ENCODE peak calls at places on chromosomes 7 and 10, in six cellular contexts. One of them, this sample, is unnamed.

GRCh38 chr7:5595545-5596045 is 172.0 kb upstream of the TNRC18 start:
- DNase-seq in substantia nigra: no peak
- DNase-seq in activated CD4-positive, alpha-beta T cell treated with anti-CD3 and anti-CD28 coated beads, Interleukin-2, amount 10 ng/mL, durations not matched to agents 7 days and 5 days: no peak
- DNase-seq in EL: peak; percentile 83
- DNase-seq in stimulated activated CD4-positive, alpha-beta T cell treated with anti-CD3 and anti-CD28 coated beads, Interleukin-4, amount 100 ng/mL, for 1 hour: no peak
- DNase-seq in 8988T: peak; percentile 73
- DNase-seq in this sample: no peak

GRCh38 chr7:234041-234711 is 41.8 kb downstream of the FAM20C start:
- DNase-seq in substantia nigra: no peak
- DNase-seq in EL: no peak
- DNase-seq in activated CD4-positive, alpha-beta T cell treated with anti-CD3 and anti-CD28 coated beads, Interleukin-2, amount 10 ng/mL, durations not matched to agents 7 days and 5 days: no peak
- DNase-seq in 8988T: no peak
- DNase-seq in stimulated activated CD4-positive, alpha-beta T cell treated with anti-CD3 and anti-CD28 coated beads, Interleukin-4, amount 100 ng/mL, for 1 hour: no peak
- DNase-seq in this sample: no peak

GRCh38 chr7:144822223-144822622 is 13.6 kb downstream of the TPK1 start:
- DNase-seq in EL: no peak
- DNase-seq in substantia nigra: no peak
- DNase-seq in activated CD4-positive, alpha-beta T cell treated with anti-CD3 and anti-CD28 coated beads, Interleukin-2, amount 10 ng/mL, durations not matched to agents 7 days and 5 days: no peak
- DNase-seq in stimulated activated CD4-positive, alpha-beta T cell treated with anti-CD3 and anti-CD28 coated beads, Interleukin-4, amount 100 ng/mL, for 1 hour: no peak
- DNase-seq in 8988T: no peak
- DNase-seq in this sample: no peak

GRCh38 chr7:129295015-129295423 is 70.2 kb downstream of the AHCYL2 start:
- DNase-seq in EL: peak; percentile 3
- DNase-seq in 8988T: no peak
- DNase-seq in stimulated activated CD4-positive, alpha-beta T cell treated with anti-CD3 and anti-CD28 coated beads, Interleukin-4, amount 100 ng/mL, for 1 hour: no peak
- DNase-seq in substantia nigra: no peak
- DNase-seq in activated CD4-positive, alpha-beta T cell treated with anti-CD3 and anti-CD28 coated beads, Interleukin-2, amount 10 ng/mL, durations not matched to agents 7 days and 5 days: no peak
- DNase-seq in this sample: no peak

GRCh38 chr10:68235591-68235990 is 3.7 kb upstream of the ATOH7 start:
- DNase-seq in stimulated activated CD4-positive, alpha-beta T cell treated with anti-CD3 and anti-CD28 coated beads, Interleukin-4, amount 100 ng/mL, for 1 hour: no peak
- DNase-seq in EL: no peak
- DNase-seq in activated CD4-positive, alpha-beta T cell treated with anti-CD3 and anti-CD28 coated beads, Interleukin-2, amount 10 ng/mL, durations not matched to agents 7 days and 5 days: no peak
- DNase-seq in substantia nigra: no peak
- DNase-seq in 8988T: no peak
- DNase-seq in this sample: no peak

GRCh38 chr7:130149575-130150139 is 55.5 kb downstream of the TMEM209 start:
- DNase-seq in stimulated activated CD4-positive, alpha-beta T cell treated with anti-CD3 and anti-CD28 coated beads, Interleukin-4, amount 100 ng/mL, for 1 hour: no peak
- DNase-seq in activated CD4-positive, alpha-beta T cell treated with anti-CD3 and anti-CD28 coated beads, Interleukin-2, amount 10 ng/mL, durations not matched to agents 7 days and 5 days: no peak
- DNase-seq in 8988T: no peak
- DNase-seq in EL: no peak
- DNase-seq in substantia nigra: no peak
- DNase-seq in this sample: no peak

GRCh38 chr10:22552888-22553378 is 161.4 kb downstream of the PIP4K2A start:
- DNase-seq in activated CD4-positive, alpha-beta T cell treated with anti-CD3 and anti-CD28 coated beads, Interleukin-2, amount 10 ng/mL, durations not matched to agents 7 days and 5 days: no peak
- DNase-seq in 8988T: no peak
- DNase-seq in EL: peak; percentile 33
- DNase-seq in stimulated activated CD4-positive, alpha-beta T cell treated with anti-CD3 and anti-CD28 coated beads, Interleukin-4, amount 100 ng/mL, for 1 hour: no peak
- DNase-seq in substantia nigra: no peak
- DNase-seq in this sample: no peak

GRCh38 chr7:51452694-51453093 is 136.1 kb upstream of the COBL start:
- DNase-seq in substantia nigra: no peak
- DNase-seq in stimulated activated CD4-positive, alpha-beta T cell treated with anti-CD3 and anti-CD28 coated beads, Interleukin-4, amount 100 ng/mL, for 1 hour: no peak
- DNase-seq in 8988T: no peak
- DNase-seq in activated CD4-positive, alpha-beta T cell treated with anti-CD3 and anti-CD28 coated beads, Interleukin-2, amount 10 ng/mL, durations not matched to agents 7 days and 5 days: no peak
- DNase-seq in EL: no peak
- DNase-seq in this sample: no peak

GRCh38 chr10:75195035-75195763 is 15.4 kb upstream of the VDAC2 start:
- DNase-seq in substantia nigra: no peak
- DNase-seq in stimulated activated CD4-positive, alpha-beta T cell treated with anti-CD3 and anti-CD28 coated beads, Interleukin-4, amount 100 ng/mL, for 1 hour: no peak
- DNase-seq in activated CD4-positive, alpha-beta T cell treated with anti-CD3 and anti-CD28 coated beads, Interleukin-2, amount 10 ng/mL, durations not matched to agents 7 days and 5 days: no peak
- DNase-seq in 8988T: no peak
- DNase-seq in EL: peak; percentile 59
- DNase-seq in this sample: no peak

GRCh38 chr10:23435378-23435777 is 3.5 kb upstream of the OTUD1 start:
- DNase-seq in 8988T: no peak
- DNase-seq in EL: no peak
- DNase-seq in substantia nigra: no peak
- DNase-seq in stimulated activated CD4-positive, alpha-beta T cell treated with anti-CD3 and anti-CD28 coated beads, Interleukin-4, amount 100 ng/mL, for 1 hour: no peak
- DNase-seq in activated CD4-positive, alpha-beta T cell treated with anti-CD3 and anti-CD28 coated beads, Interleukin-2, amount 10 ng/mL, durations not matched to agents 7 days and 5 days: no peak
- DNase-seq in this sample: no peak

GRCh38 chr7:84354030-84354429 is 159.4 kb upstream of the SEMA3A start:
- DNase-seq in 8988T: no peak
- DNase-seq in activated CD4-positive, alpha-beta T cell treated with anti-CD3 and anti-CD28 coated beads, Interleukin-2, amount 10 ng/mL, durations not matched to agents 7 days and 5 days: no peak
- DNase-seq in EL: no peak
- DNase-seq in substantia nigra: no peak
- DNase-seq in stimulated activated CD4-positive, alpha-beta T cell treated with anti-CD3 and anti-CD28 coated beads, Interleukin-4, amount 100 ng/mL, for 1 hour: no peak
- DNase-seq in this sample: no peak

GRCh38 chr10:63491558-63492316 is 26.0 kb upstream of the JMJD1C start:
- DNase-seq in activated CD4-positive, alpha-beta T cell treated with anti-CD3 and anti-CD28 coated beads, Interleukin-2, amount 10 ng/mL, durations not matched to agents 7 days and 5 days: no peak
- DNase-seq in substantia nigra: no peak
- DNase-seq in EL: peak; percentile 61
- DNase-seq in stimulated activated CD4-positive, alpha-beta T cell treated with anti-CD3 and anti-CD28 coated beads, Interleukin-4, amount 100 ng/mL, for 1 hour: no peak
- DNase-seq in 8988T: no peak
- DNase-seq in this sample: no peak

GRCh38 chr10:69413221-69413865 is 3.4 kb downstream of the TACR2 start:
- DNase-seq in substantia nigra: no peak
- DNase-seq in 8988T: peak; percentile 70
- DNase-seq in stimulated activated CD4-positive, alpha-beta T cell treated with anti-CD3 and anti-CD28 coated beads, Interleukin-4, amount 100 ng/mL, for 1 hour: no peak
- DNase-seq in EL: peak; percentile 73
- DNase-seq in activated CD4-positive, alpha-beta T cell treated with anti-CD3 and anti-CD28 coated beads, Interleukin-2, amount 10 ng/mL, durations not matched to agents 7 days and 5 days: peak; percentile 47
- DNase-seq in this sample: no peak

GRCh38 chr7:92343719-92344118 is 97.9 kb downstream of the ANKIB1 start:
- DNase-seq in stimulated activated CD4-positive, alpha-beta T cell treated with anti-CD3 and anti-CD28 coated beads, Interleukin-4, amount 100 ng/mL, for 1 hour: no peak
- DNase-seq in 8988T: no peak
- DNase-seq in EL: peak; percentile 8
- DNase-seq in substantia nigra: no peak
- DNase-seq in activated CD4-positive, alpha-beta T cell treated with anti-CD3 and anti-CD28 coated beads, Interleukin-2, amount 10 ng/mL, durations not matched to agents 7 days and 5 days: no peak
- DNase-seq in this sample: no peak

GRCh38 chr7:104928721-104929400 is 85.1 kb upstream of the KMT2E start:
- DNase-seq in stimulated activated CD4-positive, alpha-beta T cell treated with anti-CD3 and anti-CD28 coated beads, Interleukin-4, amount 100 ng/mL, for 1 hour: no peak
- DNase-seq in EL: no peak
- DNase-seq in substantia nigra: no peak
- DNase-seq in activated CD4-positive, alpha-beta T cell treated with anti-CD3 and anti-CD28 coated beads, Interleukin-2, amount 10 ng/mL, durations not matched to agents 7 days and 5 days: no peak
- DNase-seq in 8988T: no peak
- DNase-seq in this sample: no peak

GRCh38 chr10:513393-513792 is 176.1 kb downstream of the DIP2C start:
- DNase-seq in substantia nigra: no peak
- DNase-seq in activated CD4-positive, alpha-beta T cell treated with anti-CD3 and anti-CD28 coated beads, Interleukin-2, amount 10 ng/mL, durations not matched to agents 7 days and 5 days: no peak
- DNase-seq in 8988T: no peak
- DNase-seq in EL: no peak
- DNase-seq in stimulated activated CD4-positive, alpha-beta T cell treated with anti-CD3 and anti-CD28 coated beads, Interleukin-4, amount 100 ng/mL, for 1 hour: no peak
- DNase-seq in this sample: no peak

GRCh38 chr10:63977329-63977923 is 456.2 kb downstream of the REEP3 start:
- DNase-seq in 8988T: peak; percentile 40
- DNase-seq in stimulated activated CD4-positive, alpha-beta T cell treated with anti-CD3 and anti-CD28 coated beads, Interleukin-4, amount 100 ng/mL, for 1 hour: no peak
- DNase-seq in activated CD4-positive, alpha-beta T cell treated with anti-CD3 and anti-CD28 coated beads, Interleukin-2, amount 10 ng/mL, durations not matched to agents 7 days and 5 days: peak; percentile 40
- DNase-seq in substantia nigra: no peak
- DNase-seq in EL: peak; percentile 31
- DNase-seq in this sample: no peak

GRCh38 chr7:108382932-108383331 is 73.3 kb downstream of the NRCAM start:
- DNase-seq in activated CD4-positive, alpha-beta T cell treated with anti-CD3 and anti-CD28 coated beads, Interleukin-2, amount 10 ng/mL, durations not matched to agents 7 days and 5 days: no peak
- DNase-seq in stimulated activated CD4-positive, alpha-beta T cell treated with anti-CD3 and anti-CD28 coated beads, Interleukin-4, amount 100 ng/mL, for 1 hour: no peak
- DNase-seq in 8988T: no peak
- DNase-seq in EL: no peak
- DNase-seq in substantia nigra: no peak
- DNase-seq in this sample: no peak

GRCh38 chr10:132977807-132978206 is 35.4 kb upstream of the CFAP46 start:
- DNase-seq in activated CD4-positive, alpha-beta T cell treated with anti-CD3 and anti-CD28 coated beads, Interleukin-2, amount 10 ng/mL, durations not matched to agents 7 days and 5 days: no peak
- DNase-seq in 8988T: no peak
- DNase-seq in EL: no peak
- DNase-seq in substantia nigra: no peak
- DNase-seq in stimulated activated CD4-positive, alpha-beta T cell treated with anti-CD3 and anti-CD28 coated beads, Interleukin-4, amount 100 ng/mL, for 1 hour: no peak
- DNase-seq in this sample: no peak

GRCh38 chr7:18624436-18624835 is 128.9 kb downstream of the HDAC9 start:
- DNase-seq in activated CD4-positive, alpha-beta T cell treated with anti-CD3 and anti-CD28 coated beads, Interleukin-2, amount 10 ng/mL, durations not matched to agents 7 days and 5 days: no peak
- DNase-seq in 8988T: no peak
- DNase-seq in stimulated activated CD4-positive, alpha-beta T cell treated with anti-CD3 and anti-CD28 coated beads, Interleukin-4, amount 100 ng/mL, for 1 hour: no peak
- DNase-seq in substantia nigra: no peak
- DNase-seq in EL: no peak
- DNase-seq in this sample: no peak